ENCODE peak calls at places on chromosomes 2 and 18, in ten cellular contexts. H, P, Z, X, D, M, S, O, K and T are unnamed samples.

GRCh38 chr2:26558271-26559043 is 80.5 kb upstream of the OTOF start:
- DNase-seq in D (no peak), X (no peak), H (no peak), O (no peak), K (no peak), P (peak; percentile 48), M (no peak), S (no peak), Z (peak; percentile 47), T (no peak)

GRCh38 chr18:43772907-43773306 is 495.6 kb upstream of the SYT4 start:
- DNase-seq in D (no peak), K (no peak), M (no peak), P (no peak), X (no peak), O (no peak), Z (no peak), S (no peak), H (no peak), T (no peak)

GRCh38 chr2:176490061-176490861 is 221.0 kb downstream of the MTX2 start:
- DNase-seq in Z (no peak), S (no peak), M (no peak), P (peak; percentile 36), K (no peak), D (no peak), H (no peak), O (no peak), X (peak; percentile 2), T (no peak)

GRCh38 chr18:49021433-49022129 is 70.8 kb upstream of the SMAD7 start:
- DNase-seq in X (peak; percentile 28), O (no peak), D (no peak), M (peak; percentile 82), K (no peak), Z (peak; percentile 58), S (no peak), P (no peak), H (peak; percentile 88), T (no peak)

GRCh38 chr2:172743143-172743542 is 7.5 kb downstream of the RAPGEF4 start:
- DNase-seq in O (no peak), H (no peak), S (no peak), X (no peak), K (peak; percentile 81), Z (no peak), D (no peak), P (no peak), M (no peak), T (no peak)

GRCh38 chr2:120893874-120894584 is 158.4 kb downstream of the GLI2 start:
- DNase-seq in O (no peak), K (no peak), M (no peak), P (peak; percentile 84), D (no peak), X (no peak), S (no peak), H (no peak), Z (no peak), T (no peak)

GRCh38 chr18:3246636-3247242 is 862 bp upstream of the MYL12A start:
- DNase-seq in D (no peak), Z (no peak), X (no peak), O (no peak), S (peak; percentile 11), H (no peak), M (no peak), K (peak; percentile 43), P (no peak), T (no peak)

GRCh38 chr2:15355386-15355785 is 205.7 kb downstream of the NBAS start:
- DNase-seq in H (no peak), M (no peak), X (no peak), S (no peak), K (no peak), O (no peak), D (no peak), P (no peak), Z (no peak), T (no peak)

GRCh38 chr2:14422426-14422825 is 210.1 kb upstream of the LRATD1 start:
- DNase-seq in S (no peak), K (no peak), O (no peak), X (no peak), H (no peak), Z (no peak), P (no peak), M (no peak), D (no peak), T (no peak)

GRCh38 chr2:42984617-42985016 is 192.2 kb upstream of the HAAO start:
- DNase-seq in Z (no peak), S (no peak), K (no peak), M (no peak), P (no peak), D (no peak), H (no peak), X (no peak), O (no peak), T (no peak)